ENCODE peak calls at places on chromosome 12, in four cellular contexts. G, D, V and X are unnamed samples.

GRCh38 chr12:124390442-124391116 is 95.7 kb downstream of the RFLNA start:
- DNase-seq in D (no peak), V (no peak), G (no peak), X (no peak)

GRCh38 chr12:93448796-93449195 is 7.0 kb upstream of the UBE2N start:
- DNase-seq in D (no peak), G (no peak), V (no peak), X (no peak)

GRCh38 chr12:123591702-123592481 is 7.5 kb downstream of the TMED2 start:
- DNase-seq in D (no peak), G (no peak), V (peak), X (no peak)

GRCh38 chr12:2537868-2538541 is 256.8 kb upstream of the FKBP4 start:
- DNase-seq in V (no peak), G (no peak), D (no peak), X (no peak)

GRCh38 chr12:80359703-80360102 is 84.3 kb upstream of the PTPRQ start:
- DNase-seq in G (no peak), D (no peak), V (no peak), X (no peak)

GRCh38 chr12:118743896-118744700 is 237.2 kb upstream of the SRRM4 start:
- DNase-seq in G (no peak), D (no peak), V (no peak), X (no peak)

GRCh38 chr12:131122631-131123030 is 168.9 kb downstream of the ADGRD1 start:
- DNase-seq in G (no peak), V (no peak), D (no peak), X (peak)

GRCh38 chr12:40970320-40970907 is 217.7 kb upstream of the PDZRN4 start:
- DNase-seq in G (no peak), D (no peak), V (no peak), X (no peak)

GRCh38 chr12:1348606-1349005 is 245.8 kb downstream of the FBXL14 start:
- DNase-seq in D (no peak), G (no peak), V (no peak), X (no peak)

GRCh38 chr12:116628989-116629388 is 69.8 kb downstream of the MAP1LC3B2 start:
- DNase-seq in D (no peak), G (no peak), V (no peak), X (no peak)

GRCh38 chr12:29334911-29335310 is 46.1 kb downstream of the ERGIC2 start:
- DNase-seq in G (no peak), D (no peak), V (no peak), X (no peak)

GRCh38 chr12:108307006-108307405 is 32.1 kb downstream of the CMKLR1 start:
- DNase-seq in D (no peak), V (no peak), G (no peak), X (no peak)

GRCh38 chr12:51891843-51892242 is 3.9 kb downstream of the ANKRD33 start:
- DNase-seq in V (no peak), D (no peak), G (no peak), X (no peak)

GRCh38 chr12:86600664-86601231 is 344.6 kb upstream of the MGAT4C start:
- DNase-seq in D (no peak), V (no peak), G (no peak), X (no peak)

GRCh38 chr12:52204931-52205505 is 13.2 kb upstream of the KRT80 start:
- DNase-seq in V (no peak), D (no peak), G (no peak), X (peak)

GRCh38 chr12:6532927-6533652 is 1.2 kb upstream of the GAPDH start:
- DNase-seq in V (peak), D (no peak), G (no peak), X (no peak)

GRCh38 chr12:87985069-87985675 is 44.0 kb downstream of the C12orf50 start:
- DNase-seq in D (no peak), G (no peak), V (no peak), X (no peak)

GRCh38 chr12:57119694-57120093 is 8.5 kb upstream of the STAT6 start:
- DNase-seq in V (no peak), D (no peak), G (no peak), X (no peak)

GRCh38 chr12:69397978-69398377 is 38.4 kb downstream of the YEATS4 start:
- DNase-seq in G (no peak), D (no peak), V (no peak), X (no peak)

GRCh38 chr12:47107926-47108325 is 28.2 kb upstream of the AMIGO2 start:
- DNase-seq in G (no peak), V (no peak), D (no peak), X (no peak)

GRCh38 chr12:47652491-47653234 is 53.2 kb downstream of the RPAP3 start:
- DNase-seq in D (no peak), V (peak), G (no peak), X (no peak)

GRCh38 chr12:49294086-49294803 is 702 bp upstream of the PRPH start:
- DNase-seq in D (no peak), V (no peak), G (no peak), X (no peak)

GRCh38 chr12:51217133-51217967 is 512 bp downstream of the POU6F1 start:
- DNase-seq in V (no peak), D (no peak), G (no peak), X (no peak)

GRCh38 chr12:87848248-87848868 is 180.8 kb downstream of the C12orf50 start:
- DNase-seq in G (no peak), D (no peak), V (no peak), X (no peak)

GRCh38 chr12:123713398-123714301 is 1.5 kb downstream of the ATP6V0A2 start:
- DNase-seq in D (no peak), V (no peak), G (no peak), X (peak)

GRCh38 chr12:52903285-52903854 is 1.5 kb downstream of the KRT8 start:
- DNase-seq in D (peak), V (peak), G (peak), X (no peak)

GRCh38 chr12:49092086-49092815 is 2.4 kb downstream of the DHH start:
- DNase-seq in V (peak), D (peak), G (no peak), X (no peak)

GRCh38 chr12:92075425-92075891 is 70.2 kb downstream of the BTG1 start:
- DNase-seq in G (no peak), D (no peak), V (no peak), X (no peak)

GRCh38 chr12:42238240-42239140 is at the start of gene YAF2:
- DNase-seq in G (peak), D (peak), V (peak), X (peak)

GRCh38 chr12:47373554-47374150 is 293.9 kb upstream of the AMIGO2 start:
- DNase-seq in D (no peak), G (no peak), V (no peak), X (no peak)

GRCh38 chr12:7555752-7556151 is 52.2 kb upstream of the CD163 start:
- DNase-seq in D (no peak), V (no peak), G (no peak), X (no peak)